ENCODE peak calls at places on chromosomes 5 and 9, in seven cellular contexts. J is fibroblast of lung, T is esophagus squamous epithelium, A is IMR-90, M is lower lobe of right lung, N is thyroid gland, Y is Caco-2. Z is an unnamed sample. For H3K36me3, the result is how much of the 10 kb centered on the place peaks cover.

GRCh38 chr9:20713172-20713571 is 29.1 kb downstream of the FOCAD start:
- DNase-seq in J (no peak), T (no peak), A (no peak), M (no peak), N (no peak), Y (no peak), Z (no peak)

GRCh38 chr5:150411245-150411979 is 1.3 kb downstream of the CD74 start:
- DNase-seq in J (no peak), T (no peak), A (peak), M (peak), N (peak), Y (no peak), Z (peak)

GRCh38 chr9:107932036-107932435 is 442.5 kb upstream of the KLF4 start:
- DNase-seq in J (peak), T (no peak), A (peak), M (no peak), N (no peak), Y (no peak), Z (no peak)

GRCh38 chr9:127873223-127873691 is 4.2 kb downstream of the AK1 start:
- DNase-seq in J (no peak), T (no peak), A (no peak), M (no peak), N (no peak), Y (no peak), Z (no peak)

GRCh38 chr5:73188764-73189521 is 15.9 kb downstream of the TMEM174 start:
- DNase-seq in J (peak), T (no peak), A (peak), M (no peak), N (no peak), Y (peak), Z (no peak)

GRCh38 chr9:20701058-20701457 is 17.0 kb downstream of the FOCAD start:
- DNase-seq in J (no peak), T (no peak), A (no peak), M (no peak), N (peak), Y (no peak), Z (no peak)

GRCh38 chr5:157383151-157383810 is 76.7 kb upstream of the NIPAL4 start:
- DNase-seq in J (no peak), T (no peak), A (peak), M (no peak), N (no peak), Y (no peak), Z (no peak)

GRCh38 chr9:131263701-131264100 is 12.6 kb downstream of the FAM78A start:
- DNase-seq in J (no peak), T (no peak), A (no peak), M (no peak), N (no peak), Y (no peak), Z (no peak)

GRCh38 chr5:123164019-123164418 is 75.0 kb downstream of the PRDM6 start:
- DNase-seq in J (peak), T (no peak), A (peak), M (no peak), N (no peak), Y (no peak), Z (no peak)

GRCh38 chr9:27749838-27750237 is 176.6 kb upstream of the C9orf72 start:
- DNase-seq in J (no peak), T (no peak), A (no peak), M (no peak), N (no peak), Y (no peak), Z (no peak)

GRCh38 chr9:132364068-132364467 is 9.3 kb upstream of the SETX start:
- DNase-seq in J (no peak), T (no peak), A (no peak), M (no peak), N (no peak), Y (no peak), Z (no peak)

GRCh38 chr9:112810696-112811490 is 60.3 kb downstream of the SNX30 start:
- DNase-seq in J (no peak), T (no peak), A (no peak), M (no peak), N (no peak), Y (peak), Z (no peak)

GRCh38 chr9:106502930-106503329 is 360.0 kb upstream of the ZNF462 start:
- DNase-seq in J (no peak), T (no peak), A (no peak), M (no peak), N (no peak), Y (no peak), Z (no peak)

GRCh38 chr5:152462021-152462721 is 57.1 kb upstream of the NMUR2 start:
- DNase-seq in J (no peak), T (no peak), A (no peak), M (no peak), N (no peak), Y (no peak), Z (no peak)

GRCh38 chr9:128475867-128476266 is 20.1 kb downstream of the ODF2 start:
- DNase-seq in J (no peak), T (no peak), A (no peak), M (no peak), N (no peak), Y (no peak), Z (no peak)

GRCh38 chr5:168291281-168291960 is at the start of gene WWC1:
- DNase-seq in J (peak), T (no peak), A (peak), M (peak), N (peak), Y (peak), Z (peak)

GRCh38 chr5:41636605-41637004 is 126.2 kb upstream of the PLCXD3 start:
- DNase-seq in J (peak), T (no peak), A (peak), M (no peak), N (no peak), Y (peak), Z (no peak)

GRCh38 chr5:10289353-10289752 is 18.3 kb downstream of the CMBL start:
- DNase-seq in J (peak), T (no peak), A (no peak), M (no peak), N (peak), Y (no peak), Z (peak)

GRCh38 chr5:10775646-10776045 is 14.6 kb upstream of the DAP start:
- DNase-seq in J (no peak), T (no peak), A (no peak), M (no peak), N (no peak), Y (no peak), Z (no peak)

GRCh38 chr5:111478266-111478665 is 34.1 kb downstream of the STARD4 start:
- DNase-seq in J (peak), T (no peak), A (no peak), M (no peak), N (no peak), Y (no peak), Z (no peak)

GRCh38 chr5:174320051-174320450 is 274.5 kb downstream of the NSG2 start:
- DNase-seq in J (no peak), T (no peak), A (no peak), M (no peak), N (no peak), Y (peak), Z (peak)

GRCh38 chr5:60334281-60334713 is 365.7 kb downstream of the DEPDC1B start:
- DNase-seq in J (peak), T (no peak), A (peak), M (no peak), N (no peak), Y (no peak), Z (no peak)

GRCh38 chr5:110361501-110361900 is 365.0 kb downstream of the TMEM232 start:
- DNase-seq in J (no peak), T (no peak), A (no peak), M (no peak), N (no peak), Y (no peak), Z (no peak)

GRCh38 chr5:177399903-177400868 is at the start of gene PFN3:
- DNase-seq in J (peak), T (no peak), A (peak), M (no peak), N (no peak), Y (no peak), Z (no peak)

GRCh38 chr5:134435525-134435924 is 23.8 kb upstream of the CDKN2AIPNL start:
- DNase-seq in J (peak), T (no peak), A (peak), M (no peak), N (no peak), Y (no peak), Z (no peak)

DNA sequence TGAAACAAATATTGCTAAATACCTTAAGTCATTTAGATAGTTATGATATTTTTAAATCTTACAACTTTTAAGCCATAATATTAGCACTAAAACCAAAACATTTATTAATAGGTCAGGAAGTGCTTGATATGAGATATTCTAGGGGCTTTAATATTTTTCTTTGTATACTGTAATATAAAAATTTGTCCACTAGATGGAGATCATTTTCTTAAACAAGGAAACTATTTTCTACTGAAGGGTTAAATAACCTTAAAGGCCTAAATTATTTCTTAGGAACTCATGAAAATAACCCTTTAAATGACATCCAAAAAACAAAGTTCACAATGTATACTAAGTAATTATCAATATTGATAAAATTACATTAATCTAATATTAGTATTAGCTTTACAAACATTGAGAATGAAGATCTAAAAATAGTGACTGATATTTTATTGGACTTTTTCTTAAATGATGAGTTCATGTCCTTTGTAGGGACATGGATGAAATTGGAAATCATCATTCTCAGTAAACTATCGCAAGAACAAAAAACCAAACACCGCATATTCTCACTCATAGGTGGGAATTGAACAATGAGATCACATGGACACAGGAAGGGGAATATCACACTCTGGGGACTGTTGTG is 635.7 kb downstream of the RAB3C start:
- DNase-seq in J (peak), T (no peak), A (peak), M (no peak), N (no peak), Y (no peak), Z (no peak)
- TF ChIP-seq CTCF in J (no peak), T (no peak), A (peak), M (peak), N (no peak), Y (peak), Z (no peak)

DNA sequence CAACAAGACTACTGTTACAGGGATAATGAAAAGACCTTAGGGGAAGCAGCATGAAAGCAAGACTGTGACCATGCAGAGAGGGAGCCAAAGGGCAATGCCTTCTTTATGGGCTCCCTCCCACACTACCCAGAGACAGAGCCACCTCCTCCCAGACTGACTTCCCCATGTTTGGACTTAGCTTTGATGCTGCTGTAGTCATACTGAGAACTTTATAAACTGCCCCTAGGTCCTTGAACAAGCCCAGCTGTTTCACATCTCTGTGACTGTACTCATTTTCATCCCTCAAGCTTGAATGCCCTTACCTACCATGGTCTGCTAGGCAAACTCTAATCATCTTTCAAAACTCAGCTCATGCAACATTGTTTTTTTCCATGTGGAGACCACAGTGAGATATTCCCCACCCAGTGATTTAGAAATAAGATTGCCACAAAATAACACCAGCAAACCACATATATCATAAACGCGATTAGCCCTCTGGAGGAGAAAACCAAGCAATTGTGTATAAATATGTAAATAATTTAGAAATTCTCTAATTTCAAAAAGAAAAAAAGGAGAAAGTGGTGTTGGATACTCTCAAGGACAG is 23.4 kb upstream of the FAM169A start:
- DNase-seq in J (no peak), T (no peak), A (no peak), M (no peak), N (no peak), Y (no peak), Z (no peak)
- H3K36me3 ChIP-seq in J (under half), T (under half), A (under half), M (under half), N (under half), Y (under half), Z (under half)

DNA sequence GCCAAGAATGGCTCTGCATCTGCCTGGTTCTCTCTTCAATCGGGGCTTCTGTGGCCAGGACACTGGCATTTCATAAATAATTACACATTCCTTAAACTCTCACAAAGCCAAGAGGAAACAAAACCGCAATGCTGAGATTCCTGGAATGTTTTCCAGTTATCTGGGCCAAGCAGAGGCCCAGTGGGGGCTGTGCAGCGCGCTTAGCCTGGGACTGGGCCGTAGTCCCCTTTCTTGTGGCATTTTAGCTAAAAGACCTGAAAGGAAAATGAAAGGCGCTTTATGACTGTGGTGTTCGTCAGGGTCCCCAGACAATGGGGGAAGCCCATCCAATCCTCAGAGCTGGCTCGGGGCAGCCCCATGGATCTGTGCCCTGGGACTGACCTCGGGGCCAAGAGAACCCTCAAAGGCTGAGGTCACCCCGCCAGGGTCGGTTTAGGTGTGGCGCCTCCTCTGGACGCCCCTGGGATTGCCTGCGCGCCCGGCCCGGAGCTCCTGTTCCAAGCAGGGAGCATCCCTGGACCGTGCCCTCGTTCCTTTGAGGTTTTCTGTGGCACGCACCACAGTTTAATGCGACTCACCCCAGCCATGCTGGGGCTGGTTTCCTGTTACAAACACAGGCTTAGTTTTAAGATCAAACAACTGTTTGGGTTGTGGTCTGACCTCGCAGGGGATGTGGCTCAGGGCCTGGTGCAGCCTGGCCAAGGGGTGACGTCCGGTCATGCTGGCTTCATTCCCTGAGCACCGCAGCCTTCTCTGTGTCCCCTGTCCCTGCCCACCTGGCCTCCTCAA is 51.5 kb upstream of the NKD2 start:
- DNase-seq in J (peak), T (no peak), A (peak), M (no peak), N (no peak), Y (peak), Z (peak)
- TF ChIP-seq CTCF in J (peak), T (no peak), A (peak), M (peak), N (no peak), Y (peak), Z (peak)

GRCh38 chr9:37424686-37425297 is 2.3 kb downstream of the GRHPR start:
- DNase-seq in J (no peak), T (no peak), A (no peak), M (no peak), N (no peak), Y (no peak), Z (no peak)
- H3K36me3 ChIP-seq in J (under half), T (under half), A (under half), M (under half), N (under half), Y (under half), Z (under half)

GRCh38 chr9:5481744-5482027 is 28.6 kb upstream of the PDCD1LG2 start:
- DNase-seq in J (no peak), T (no peak), A (no peak), M (no peak), N (no peak), Y (no peak), Z (no peak)

GRCh38 chr9:5482194-5482593 is 28.1 kb upstream of the PDCD1LG2 start:
- DNase-seq in J (no peak), T (no peak), A (no peak), M (no peak), N (no peak), Y (no peak), Z (no peak)

GRCh38 chr9:5478214-5478613 is 27.9 kb downstream of the CD274 start:
- DNase-seq in J (no peak), T (no peak), A (no peak), M (no peak), N (no peak), Y (no peak), Z (no peak)

GRCh38 chr9:5479994-5480694 is 29.8 kb downstream of the CD274 start:
- DNase-seq in J (no peak), T (no peak), A (no peak), M (no peak), N (no peak), Y (no peak), Z (no peak)

GRCh38 chr9:5480919-5481743 is 29.2 kb upstream of the PDCD1LG2 start:
- DNase-seq in J (no peak), T (no peak), A (no peak), M (no peak), N (no peak), Y (no peak), Z (no peak)
- TF ChIP-seq CTCF in J (no peak), T (no peak), A (peak), M (no peak), N (no peak), Y (no peak), Z (no peak)

DNA sequence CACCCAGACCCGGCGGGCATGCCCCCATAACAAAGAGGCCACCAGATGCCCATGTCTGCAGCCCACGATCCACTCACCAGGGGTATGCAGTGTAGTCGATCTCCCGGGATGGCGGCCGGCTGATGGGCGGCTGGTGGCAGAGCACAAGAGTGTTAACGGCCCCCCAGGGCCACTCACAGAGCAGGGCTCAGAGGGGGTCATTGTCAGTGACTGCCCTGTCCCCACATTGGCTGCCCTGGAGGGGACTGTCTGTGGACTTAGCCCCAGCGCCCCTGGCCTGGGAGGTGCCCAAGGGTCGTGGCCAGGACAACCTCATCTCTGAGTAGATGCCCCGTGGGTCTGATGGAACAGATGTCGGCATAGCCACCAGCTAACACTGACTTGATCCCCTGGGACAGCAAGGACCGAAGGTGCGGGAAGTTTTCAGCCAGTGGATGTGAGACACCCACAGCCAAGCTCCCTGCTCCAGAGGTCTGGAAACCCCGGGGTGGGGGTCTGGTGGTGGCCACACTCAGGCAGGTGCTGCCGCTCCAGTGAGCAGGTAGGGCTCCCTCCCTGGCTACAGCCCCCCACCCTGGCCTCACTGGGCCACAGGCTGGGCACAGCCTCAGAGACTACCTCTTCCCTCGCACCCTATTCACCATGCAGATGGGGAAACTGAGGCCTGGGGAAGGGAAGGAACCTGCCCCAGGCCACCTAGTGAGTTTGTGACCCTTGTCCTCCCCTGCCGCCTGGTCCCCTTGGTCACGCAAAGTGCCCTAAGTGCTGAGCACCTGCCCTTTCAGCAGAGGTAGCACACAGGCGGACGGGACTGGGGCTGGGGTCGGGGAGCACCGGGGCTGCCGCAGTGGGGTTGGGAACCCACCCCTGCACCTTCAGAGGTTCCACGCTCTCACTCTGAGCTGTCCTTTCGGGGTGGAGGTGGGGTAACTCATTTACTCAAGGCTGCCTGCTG is 38.1 kb upstream of the SARDH start:
- DNase-seq in J (no peak), T (no peak), A (no peak), M (peak), N (no peak), Y (no peak), Z (no peak)
- H3K36me3 ChIP-seq in J (under half), T (under half), A (half or more), M (half or more), N (under half), Y (under half), Z (half or more)

DNA sequence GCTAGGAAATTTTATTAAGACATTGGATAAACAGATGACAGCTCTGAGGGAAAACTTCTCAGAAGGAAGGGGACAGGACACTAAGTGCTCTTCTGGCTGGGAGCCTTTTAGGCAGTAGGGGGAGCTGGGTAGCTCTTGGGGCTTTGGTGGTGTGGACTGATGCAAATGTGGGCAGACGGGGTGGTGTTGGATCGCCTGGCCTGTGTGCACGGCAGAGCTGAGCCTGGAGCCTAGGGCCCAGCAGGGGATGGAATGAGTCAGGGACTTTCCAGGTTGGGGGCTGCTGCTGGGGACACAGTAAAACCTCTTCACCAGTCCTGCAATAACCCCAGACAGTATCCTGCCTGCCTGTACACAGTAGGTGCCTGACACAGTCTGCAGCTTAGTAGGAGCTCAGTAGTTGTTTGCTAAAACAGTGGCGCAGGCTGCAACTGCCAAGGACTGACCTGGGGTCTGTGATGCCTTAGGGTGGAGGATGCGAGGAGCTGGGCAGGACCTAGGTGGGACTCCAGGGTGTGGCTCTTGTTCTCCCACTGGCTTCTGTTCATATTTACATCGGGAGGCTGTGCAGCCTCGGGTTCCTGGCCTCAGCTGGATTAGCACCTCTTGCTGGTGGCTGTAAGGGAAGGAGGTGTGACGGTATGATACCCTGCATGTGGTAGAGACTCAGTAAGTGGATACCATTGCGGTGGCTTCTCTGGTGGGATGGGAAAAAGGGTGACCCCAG is 83.8 kb downstream of the DAB2IP start:
- DNase-seq in J (peak), T (no peak), A (peak), M (no peak), N (no peak), Y (peak), Z (no peak)
- TF ChIP-seq CTCF in J (peak), T (no peak), A (peak), M (peak), N (no peak), Y (peak), Z (no peak)

Z was measured in suprapubic skin.